ENCODE peak calls at places on chromosomes 4 and X, in seven cellular contexts. J, I, O, P, V, X and E are unnamed samples.
A peak's percentile ranks its signal among the peaks of the same experiment; 100 is the strongest.

GRCh38 chrX:37958493-37959211 is 47.7 kb upstream of the SYTL5 start:
- DNase-seq in J (no peak), I (no peak), O (peak; percentile 1), P (no peak), V (no peak), X (no peak), E (no peak)

GRCh38 chr4:112225157-112225556 is 6.4 kb upstream of the AP1AR start:
- DNase-seq in J (no peak), I (no peak), O (no peak), P (no peak), V (no peak), X (no peak), E (no peak)

GRCh38 chr4:28482580-28482979 is 1621.9 kb downstream of the STIM2 start:
- DNase-seq in J (no peak), I (no peak), O (no peak), P (no peak), V (no peak), X (peak; percentile 19), E (no peak)

GRCh38 chrX:74119016-74119910 is 184.7 kb upstream of the ZCCHC13 start:
- DNase-seq in J (no peak), I (no peak), O (peak; percentile 46), P (no peak), V (no peak), X (no peak), E (no peak)

GRCh38 chr4:5511791-5512190 is 196.6 kb downstream of the EVC2 start:
- DNase-seq in J (no peak), I (no peak), O (no peak), P (no peak), V (no peak), X (no peak), E (no peak)

GRCh38 chr4:148515248-148515647 is 73.0 kb upstream of the NR3C2 start:
- DNase-seq in J (no peak), I (no peak), O (no peak), P (no peak), V (no peak), X (no peak), E (peak; percentile 5)

GRCh38 chr4:8157496-8157895 is 1.1 kb downstream of the ABLIM2 start:
- DNase-seq in J (peak; percentile 63), I (peak; percentile 33), O (no peak), P (no peak), V (no peak), X (no peak), E (no peak)

GRCh38 chr4:47031011-47031678 is at the start of gene GABRB1:
- DNase-seq in J (peak; percentile 58), I (peak; percentile 65), O (peak; percentile 16), P (no peak), V (peak; percentile 20), X (no peak), E (no peak)

GRCh38 chr4:143302526-143302925 is 34.1 kb upstream of the GAB1 start:
- DNase-seq in J (no peak), I (no peak), O (no peak), P (no peak), V (no peak), X (no peak), E (no peak)

GRCh38 chr4:108171541-108172230 is 3.0 kb upstream of the LEF1 start:
- DNase-seq in J (no peak), I (no peak), O (peak; percentile 91), P (no peak), V (peak; percentile 78), X (no peak), E (no peak)

GRCh38 chr4:4595252-4595651 is 53.4 kb upstream of the STX18 start:
- DNase-seq in J (no peak), I (no peak), O (no peak), P (no peak), V (no peak), X (no peak), E (no peak)

GRCh38 chrX:51002160-51002632 is 91.7 kb downstream of the BMP15 start:
- DNase-seq in J (no peak), I (peak; percentile 13), O (no peak), P (no peak), V (no peak), X (peak; percentile 26), E (no peak)

GRCh38 chrX:12702509-12703091 is 88.6 kb upstream of the PRPS2 start:
- DNase-seq in J (no peak), I (peak; percentile 29), O (no peak), P (no peak), V (no peak), X (peak; percentile 25), E (peak; percentile 22)

GRCh38 chr4:6658635-6659075 is 18.2 kb downstream of the MRFAP1 start:
- DNase-seq in J (peak; percentile 59), I (peak; percentile 15), O (no peak), P (peak; percentile 78), V (peak; percentile 64), X (no peak), E (no peak)

GRCh38 chr4:154425514-154425913 is 66.1 kb downstream of the DCHS2 start:
- DNase-seq in J (no peak), I (no peak), O (no peak), P (no peak), V (no peak), X (peak; percentile 46), E (no peak)

GRCh38 chr4:126748736-126749135 is 884.0 kb upstream of the INTU start:
- DNase-seq in J (no peak), I (no peak), O (no peak), P (no peak), V (no peak), X (no peak), E (no peak)

GRCh38 chrX:2924151-2924550 is 5.0 kb downstream of the ARSD start:
- DNase-seq in J (no peak), I (no peak), O (no peak), P (no peak), V (no peak), X (no peak), E (no peak)

GRCh38 chrX:10039821-10040793 is 72.9 kb downstream of the CLDN34 start:
- DNase-seq in J (no peak), I (no peak), O (no peak), P (no peak), V (no peak), X (no peak), E (no peak)

GRCh38 chr4:54784188-54784671 is 126.5 kb downstream of the KIT start:
- DNase-seq in J (peak; percentile 76), I (peak; percentile 56), O (no peak), P (peak; percentile 92), V (no peak), X (peak; percentile 87), E (no peak)

GRCh38 chr4:2105559-2105958 is 46.4 kb downstream of the NAT8L start:
- DNase-seq in J (no peak), I (no peak), O (no peak), P (no peak), V (no peak), X (no peak), E (no peak)

GRCh38 chr4:75907956-75908355 is 5.7 kb upstream of the PPEF2 start:
- DNase-seq in J (no peak), I (no peak), O (no peak), P (no peak), V (no peak), X (no peak), E (no peak)

GRCh38 chrX:16239211-16239610 is 71.9 kb downstream of the MAGEB17 start:
- DNase-seq in J (no peak), I (no peak), O (peak; percentile 42), P (no peak), V (no peak), X (peak; percentile 12), E (peak; percentile 75)

GRCh38 chr4:26127851-26128337 is 192.9 kb upstream of the RBPJ start:
- DNase-seq in J (no peak), I (peak; percentile 87), O (no peak), P (no peak), V (no peak), X (no peak), E (peak; percentile 94)

GRCh38 chrX:103012945-103013344 is 51.0 kb downstream of the BEX1 start:
- DNase-seq in J (no peak), I (no peak), O (no peak), P (no peak), V (no peak), X (no peak), E (no peak)

GRCh38 chr4:71570492-71570891 is 213.4 kb downstream of the GC start:
- DNase-seq in J (no peak), I (no peak), O (no peak), P (no peak), V (no peak), X (no peak), E (no peak)

GRCh38 chrX:17375631-17376380 is 806 bp downstream of the NHS start:
- DNase-seq in J (peak; percentile 31), I (peak; percentile 2), O (peak; percentile 38), P (no peak), V (no peak), X (no peak), E (no peak)

GRCh38 chr4:3463556-3464348 is 646 bp downstream of the DOK7 start:
- DNase-seq in J (peak; percentile 14), I (no peak), O (no peak), P (no peak), V (no peak), X (no peak), E (no peak)
- H3K27ac ChIP-seq in J (peak overlapping the region; percentile 74), I (peak overlapping the region; percentile 77), O (no peak overlapping the region), P (no peak overlapping the region), V (no peak overlapping the region), X (peak overlapping the region; percentile 28), E (no peak overlapping the region)

GRCh38 chrX:31909850-31910547 is 838.2 kb upstream of the FTHL17 start:
- DNase-seq in J (no peak), I (no peak), O (no peak), P (no peak), V (no peak), X (no peak), E (no peak)
- H3K27ac ChIP-seq in J (no peak overlapping the region), I (no peak overlapping the region), O (no peak overlapping the region), P (no peak overlapping the region), V (no peak overlapping the region), X (no peak overlapping the region), E (no peak overlapping the region)

GRCh38 chr4:11160288-11160687 is 268.4 kb downstream of the HS3ST1 start:
- DNase-seq in J (no peak), I (no peak), O (no peak), P (no peak), V (no peak), X (no peak), E (no peak)

DNA sequence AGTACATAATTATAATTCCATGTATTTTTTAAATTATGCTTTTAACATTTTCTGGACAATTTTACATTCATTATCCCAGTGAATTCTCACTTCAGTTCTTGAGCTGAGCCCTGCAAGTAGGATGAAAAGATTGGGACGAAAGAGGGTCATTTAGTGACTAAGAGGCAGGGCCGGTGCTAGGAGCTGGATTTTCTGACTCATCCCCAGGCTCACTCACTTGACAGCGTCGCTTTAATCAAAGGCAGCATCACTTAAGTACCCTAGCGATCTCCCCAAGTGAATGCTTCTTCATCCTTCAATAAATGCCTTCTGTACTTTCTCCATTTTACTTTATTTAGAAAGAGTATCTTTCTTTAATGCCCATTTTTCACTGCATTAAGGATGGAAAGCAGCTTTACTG is 263.6 kb downstream of the HS3ST1 start:
- DNase-seq in J (no peak), I (no peak), O (no peak), P (no peak), V (no peak), X (no peak), E (no peak)
- H3K27ac ChIP-seq in J (no peak overlapping the region), I (no peak overlapping the region), O (no peak overlapping the region), P (no peak overlapping the region), V (no peak overlapping the region), X (no peak overlapping the region), E (no peak overlapping the region)

DNA sequence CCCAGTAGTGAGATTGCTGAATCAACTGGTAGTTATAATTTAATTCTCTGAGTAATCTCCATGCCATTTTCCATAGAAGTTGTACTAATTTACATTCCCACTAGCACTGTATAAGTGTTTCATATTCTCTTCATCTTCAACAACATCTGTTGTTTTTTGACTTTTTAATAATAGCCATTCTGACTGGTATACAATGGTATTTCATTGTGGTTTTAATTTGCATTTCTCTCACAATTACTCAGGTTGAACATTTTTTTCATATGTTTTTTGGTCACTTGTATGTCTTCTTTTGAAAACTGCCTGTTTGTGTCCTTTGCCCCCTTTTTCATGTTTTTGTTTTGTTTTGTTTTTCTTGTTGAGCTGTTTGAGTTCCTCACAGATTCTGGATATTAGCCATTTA is 880.2 kb downstream of the RAPGEF2 start:
- DNase-seq in J (no peak), I (no peak), O (no peak), P (no peak), V (no peak), X (no peak), E (no peak)
- H3K27ac ChIP-seq in J (no peak overlapping the region), I (no peak overlapping the region), O (no peak overlapping the region), P (no peak overlapping the region), V (no peak overlapping the region), X (no peak overlapping the region), E (no peak overlapping the region)